ENCODE peak calls at places on chromosomes 1 and 21, in nine cellular contexts. N is heart left ventricle, A is suprapubic skin, Q is esophagus muscularis mucosa, U is stomach, F is K562, G is AG04450, E is lower lobe of right lung, Y is spleen. L is an unnamed sample.

GRCh38 chr1:153577624-153578051 is 12.0 kb upstream of the S100A2 start:
- DNase-seq in N (no peak), A (no peak), Q (no peak), U (peak), F (peak), G (no peak), E (peak), Y (peak), L (no peak)

GRCh38 chr21:45050786-45051489 is 23.4 kb upstream of the ADARB1 start:
- DNase-seq in N (no peak), A (no peak), Q (no peak), U (no peak), F (no peak), G (peak), E (no peak), Y (no peak), L (no peak)

GRCh38 chr1:94101613-94101940 is 19.4 kb downstream of the ABCA4 start:
- DNase-seq in N (no peak), A (no peak), Q (no peak), U (no peak), F (no peak), G (no peak), E (no peak), Y (no peak), L (no peak)

GRCh38 chr1:15402809-15403450 is 6.8 kb upstream of the EFHD2 start:
- DNase-seq in N (no peak), A (no peak), Q (no peak), U (no peak), F (no peak), G (no peak), E (no peak), Y (no peak), L (no peak)

GRCh38 chr1:234915923-234916675 is 212.5 kb downstream of the TOMM20 start:
- DNase-seq in N (peak), A (peak), Q (no peak), U (peak), F (no peak), G (no peak), E (no peak), Y (no peak), L (no peak)

GRCh38 chr1:226656201-226656600 is 82.9 kb downstream of the ITPKB start:
- DNase-seq in N (peak), A (no peak), Q (no peak), U (peak), F (no peak), G (no peak), E (no peak), Y (peak), L (no peak)

GRCh38 chr1:30678209-30678608 is 45.2 kb downstream of the MATN1 start:
- DNase-seq in N (no peak), A (no peak), Q (no peak), U (no peak), F (no peak), G (no peak), E (no peak), Y (peak), L (peak)

GRCh38 chr21:44722701-44723100 is 11.3 kb upstream of the TSPEAR start:
- DNase-seq in N (no peak), A (peak), Q (no peak), U (no peak), F (no peak), G (no peak), E (no peak), Y (no peak), L (no peak)

GRCh38 chr1:93816970-93817738 is 61.9 kb downstream of the DNTTIP2 start:
- DNase-seq in N (no peak), A (no peak), Q (peak), U (no peak), F (peak), G (peak), E (no peak), Y (no peak), L (no peak)

GRCh38 chr1:93275634-93276295 is 69.9 kb upstream of the DR1 start:
- DNase-seq in N (no peak), A (no peak), Q (no peak), U (no peak), F (no peak), G (no peak), E (peak), Y (no peak), L (no peak)

GRCh38 chr1:8681317-8681650 is 136.2 kb downstream of the RERE start:
- DNase-seq in N (no peak), A (no peak), Q (no peak), U (no peak), F (no peak), G (no peak), E (no peak), Y (no peak), L (no peak)

GRCh38 chr1:206829282-206829681 is 36.1 kb upstream of the IL20 start:
- DNase-seq in N (no peak), A (no peak), Q (peak), U (no peak), F (no peak), G (no peak), E (no peak), Y (no peak), L (no peak)

GRCh38 chr1:25106981-25107642 is 125.2 kb downstream of the SYF2 start:
- DNase-seq in N (no peak), A (no peak), Q (no peak), U (no peak), F (no peak), G (no peak), E (no peak), Y (no peak), L (no peak)

GRCh38 chr1:6162773-6163172 is 17.3 kb downstream of the CHD5 start:
- DNase-seq in N (no peak), A (no peak), Q (no peak), U (no peak), F (no peak), G (no peak), E (no peak), Y (no peak), L (no peak)
- TF ChIP-seq CTCF in N (no peak), A (no peak), Q (no peak), U (no peak), F (peak), G (no peak), E (no peak), Y (no peak), L (no peak)

DNA sequence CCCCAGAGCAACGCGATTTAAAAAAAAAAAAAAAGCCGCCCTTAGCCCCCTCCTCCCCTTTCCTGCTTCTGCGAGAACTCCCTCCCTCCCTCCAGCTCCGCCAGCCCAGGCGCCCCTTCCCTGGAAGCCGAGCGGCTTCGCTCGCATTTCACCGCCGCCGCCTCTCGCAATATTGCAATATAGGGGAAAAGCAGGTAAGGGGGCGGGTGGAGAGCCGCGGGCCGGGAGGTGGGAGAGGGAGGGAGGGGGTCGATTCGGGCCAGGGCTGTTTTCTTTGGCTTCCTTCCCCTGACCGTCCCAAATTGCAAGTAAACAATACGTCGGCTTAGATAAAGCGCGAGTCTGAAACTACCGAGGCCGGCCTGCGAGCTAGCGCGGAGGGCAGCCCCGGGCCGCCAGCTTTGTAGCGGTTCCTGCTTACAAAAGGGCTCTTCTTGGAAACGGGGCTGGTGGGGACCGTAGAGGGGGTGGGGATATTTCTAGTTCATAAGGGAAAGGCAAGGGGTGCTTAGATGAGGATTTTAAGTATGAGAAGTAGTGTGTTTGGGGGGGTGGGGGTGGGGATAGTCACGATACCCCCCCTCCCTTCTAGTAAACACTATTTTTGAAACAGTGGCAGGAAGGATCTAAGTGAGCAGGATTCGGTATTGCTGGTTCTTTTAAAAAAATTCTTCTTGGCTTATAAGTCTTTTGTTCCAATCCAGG is 523 bp downstream of the LMO4 start:
- DNase-seq in N (peak), A (peak), Q (peak), U (peak), F (peak), G (no peak), E (peak), Y (peak), L (peak)
- H3K27ac ChIP-seq in N (peak), A (peak), Q (peak), U (peak), F (peak), G (peak), E (peak), Y (peak), L (peak)

GRCh38 chr1:151728151-151728711 is 6.9 kb downstream of the RIIAD1 start:
- DNase-seq in N (peak), A (no peak), Q (no peak), U (no peak), F (no peak), G (peak), E (no peak), Y (no peak), L (no peak)
- H3K4me3 ChIP-seq in N (peak), A (no peak), Q (peak), U (no peak), F (no peak), G (no peak), E (no peak), Y (no peak), L (no peak)

DNA sequence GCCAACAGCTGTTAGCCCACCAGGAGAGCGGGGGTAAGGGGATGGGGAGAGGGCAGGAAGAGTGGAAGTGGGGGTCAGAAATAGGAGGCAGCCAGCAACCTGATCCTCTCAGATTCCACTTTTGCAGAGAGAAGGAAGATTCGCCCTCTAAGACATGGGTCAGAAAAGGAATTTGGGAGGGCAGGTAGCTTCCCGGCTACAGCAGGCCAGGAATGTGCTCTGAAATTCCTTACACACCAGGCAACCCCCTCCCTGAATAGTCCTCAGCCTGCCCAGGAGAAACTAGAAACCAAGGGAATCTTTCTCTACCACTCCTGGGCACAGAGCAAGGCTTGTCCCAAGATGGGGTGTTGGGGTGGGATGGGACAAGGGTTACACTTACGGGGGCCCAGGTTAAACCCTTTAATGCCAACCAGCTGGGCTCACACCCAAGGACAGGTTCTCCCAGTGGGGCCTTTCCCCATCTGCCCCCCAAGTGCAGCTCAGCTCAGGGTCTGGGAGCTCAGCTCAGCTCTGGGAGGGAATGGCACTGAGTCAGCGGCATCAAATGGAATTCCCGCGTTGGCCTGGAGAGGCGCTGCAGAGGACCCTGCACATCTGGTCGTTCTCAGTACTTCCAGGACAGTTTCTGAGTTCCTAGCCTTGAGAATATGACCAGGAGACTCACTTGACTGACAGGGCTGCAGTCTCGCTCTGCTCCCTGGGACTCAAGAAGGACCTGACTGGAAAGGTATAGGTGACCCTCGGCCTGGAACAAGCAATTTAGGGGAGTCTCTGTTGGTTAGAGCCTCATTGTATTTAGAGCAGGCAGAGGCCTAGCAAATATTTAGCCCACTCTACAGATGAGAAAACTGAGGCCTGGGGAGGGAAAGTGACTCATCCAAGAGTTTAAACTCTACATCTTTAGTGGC is 761 bp downstream of the TNNT2 start:
- DNase-seq in N (no peak), A (no peak), Q (no peak), U (peak), F (peak), G (no peak), E (no peak), Y (no peak), L (no peak)
- TF ChIP-seq CTCF in N (peak), A (no peak), Q (no peak), U (no peak), F (peak), G (peak), E (peak), Y (no peak), L (no peak)

DNA sequence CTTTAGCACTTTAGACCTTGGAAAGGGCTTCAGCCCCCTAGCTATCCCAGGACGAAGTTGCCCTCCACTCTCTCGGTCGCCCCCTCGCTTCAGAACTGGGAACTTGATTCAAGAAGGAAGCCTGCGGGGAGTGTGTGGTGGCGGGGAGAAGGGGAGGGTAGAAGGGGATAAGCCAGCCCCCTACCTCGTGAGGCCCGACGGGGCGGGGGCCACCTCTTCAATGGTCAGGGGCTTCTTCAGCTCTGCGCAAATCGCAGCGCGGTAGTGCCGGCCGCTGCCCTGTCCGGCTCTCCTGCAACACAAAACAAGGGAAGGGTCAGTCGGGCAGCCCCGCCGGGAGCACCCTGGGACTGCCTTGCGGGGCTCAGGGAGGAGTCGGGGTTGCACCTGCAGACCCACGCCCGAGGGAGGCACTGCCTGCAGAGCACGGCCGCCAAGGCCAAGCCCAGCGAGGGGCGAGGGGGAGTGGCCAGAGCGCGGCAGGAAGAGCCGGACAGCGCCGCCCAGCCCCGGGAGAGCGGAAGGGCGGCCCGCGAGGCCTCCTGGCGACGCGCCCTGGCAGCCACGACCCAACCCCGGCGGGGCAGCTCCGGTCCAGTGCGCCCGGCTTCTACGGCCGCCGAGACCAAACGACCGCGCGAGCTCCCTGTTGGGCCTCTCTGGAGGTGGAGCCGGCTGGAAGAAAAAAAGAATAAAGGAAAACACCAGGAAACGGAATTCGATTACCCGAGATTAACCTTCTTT is 56.2 kb upstream of the RASAL2 start:
- DNase-seq in N (peak), A (peak), Q (no peak), U (peak), F (peak), G (no peak), E (peak), Y (peak), L (peak)
- H3K27ac ChIP-seq in N (peak), A (peak), Q (peak), U (peak), F (no peak), G (no peak), E (peak), Y (peak), L (peak)

DNA sequence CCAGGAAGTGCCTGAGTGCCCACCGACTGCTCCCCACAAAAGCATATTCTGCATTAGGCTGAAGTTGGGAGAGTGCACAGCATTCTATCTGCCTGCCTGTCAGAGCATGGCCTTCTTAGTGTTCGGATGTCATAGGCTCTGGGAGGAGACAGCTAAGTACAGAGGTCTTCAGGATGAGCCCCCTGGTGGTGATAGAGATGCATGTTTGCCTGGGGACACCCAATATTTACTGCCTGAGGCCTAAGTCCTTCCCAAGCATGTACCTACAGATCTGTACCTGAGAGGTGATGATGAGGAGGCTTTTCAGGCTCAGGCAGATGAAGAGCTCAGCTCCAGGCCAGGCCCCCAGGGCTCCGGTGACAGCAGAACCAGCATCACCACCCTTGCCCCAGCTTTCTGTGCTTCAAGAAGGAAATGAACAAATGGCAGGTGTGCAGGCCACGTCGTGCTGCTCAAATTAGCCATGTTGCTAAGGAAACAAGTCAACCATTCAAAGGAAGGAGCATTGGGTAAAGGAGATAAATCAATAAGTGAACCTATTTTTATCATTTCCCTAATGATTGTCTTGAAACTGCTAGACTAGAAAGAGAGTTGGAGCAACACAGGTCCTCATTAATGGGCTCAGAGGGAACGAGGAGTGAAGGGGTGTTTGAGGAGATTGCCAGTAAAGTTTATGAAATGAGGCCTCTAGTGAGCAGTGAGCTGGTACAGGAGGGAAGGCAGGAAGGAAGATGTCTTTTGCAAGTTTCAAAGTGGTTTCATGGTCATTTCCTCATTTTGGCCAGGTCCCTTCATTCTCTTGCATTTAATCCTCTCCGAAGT is 21.2 kb downstream of the CACNA1E start:
- DNase-seq in N (no peak), A (no peak), Q (no peak), U (no peak), F (peak), G (no peak), E (no peak), Y (peak), L (no peak)
- H3K4me3 ChIP-seq in N (no peak), A (no peak), Q (no peak), U (no peak), F (no peak), G (no peak), E (no peak), Y (no peak), L (no peak)

GRCh38 chr21:37498664-37499063 is 132.1 kb downstream of the DYRK1A start:
- DNase-seq in N (no peak), A (no peak), Q (no peak), U (no peak), F (no peak), G (no peak), E (no peak), Y (no peak), L (no peak)

GRCh38 chr21:37502947-37503346 is 136.4 kb downstream of the DYRK1A start:
- DNase-seq in N (no peak), A (no peak), Q (no peak), U (no peak), F (no peak), G (no peak), E (no peak), Y (no peak), L (no peak)

GRCh38 chr21:37496972-37497371 is 130.4 kb downstream of the DYRK1A start:
- DNase-seq in N (no peak), A (no peak), Q (no peak), U (no peak), F (no peak), G (no peak), E (no peak), Y (no peak), L (no peak)
- TF ChIP-seq CTCF in N (peak), A (no peak), Q (no peak), U (no peak), F (no peak), G (peak), E (peak), Y (no peak), L (no peak)

GRCh38 chr1:58466618-58467241 is 79.8 kb downstream of the OMA1 start:
- DNase-seq in N (no peak), A (no peak), Q (peak), U (no peak), F (no peak), G (no peak), E (no peak), Y (no peak), L (no peak)

GRCh38 chr1:58465825-58466617 is 80.5 kb downstream of the OMA1 start:
- DNase-seq in N (no peak), A (no peak), Q (peak), U (no peak), F (no peak), G (no peak), E (no peak), Y (no peak), L (no peak)

GRCh38 chr1:58465176-58465575 is 81.3 kb downstream of the OMA1 start:
- DNase-seq in N (no peak), A (no peak), Q (peak), U (no peak), F (no peak), G (no peak), E (no peak), Y (no peak), L (no peak)

DNA sequence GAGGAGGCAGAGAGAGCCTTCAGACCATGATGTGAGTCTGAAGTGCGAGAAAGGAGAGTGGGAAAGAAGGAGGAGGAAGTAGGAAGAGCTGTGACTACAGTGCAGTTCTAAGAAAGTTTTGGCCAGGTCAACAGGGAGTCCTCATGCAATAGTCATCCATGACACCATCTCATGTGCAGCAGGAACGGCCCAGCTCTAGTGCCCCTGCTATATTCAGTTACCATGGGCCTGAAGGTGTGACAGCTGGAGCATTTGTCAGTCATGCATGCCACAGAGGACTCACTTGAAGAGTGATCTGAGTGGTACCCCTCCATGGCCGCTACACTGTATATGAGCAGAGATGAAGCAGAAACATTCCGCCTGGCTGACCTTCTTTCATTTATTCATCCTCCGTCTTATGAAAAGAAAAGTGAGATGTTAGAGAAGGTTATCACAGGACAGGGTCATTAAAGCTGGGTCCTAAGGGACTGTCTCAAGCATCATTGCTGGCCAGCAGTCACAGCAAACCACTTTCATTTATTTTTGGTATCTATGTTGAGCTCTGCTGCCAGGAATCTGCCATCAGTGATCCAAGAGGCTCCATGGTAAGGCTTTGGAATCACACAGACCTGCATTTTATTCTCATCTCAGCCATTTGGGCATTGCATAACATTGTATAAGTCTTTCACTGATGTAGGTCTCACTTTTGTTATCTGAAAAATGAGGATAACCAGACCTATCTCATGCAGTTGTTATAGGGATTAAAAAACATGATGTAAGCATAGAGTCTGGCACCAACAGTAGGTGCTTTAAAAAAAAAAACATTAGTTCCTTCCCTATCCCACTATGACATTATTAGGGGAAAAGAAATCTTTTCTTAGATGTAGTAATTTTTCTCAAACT is 77.7 kb downstream of the OMA1 start:
- DNase-seq in N (no peak), A (no peak), Q (peak), U (no peak), F (no peak), G (no peak), E (no peak), Y (no peak), L (no peak)
- H3K27ac ChIP-seq in N (no peak), A (no peak), Q (no peak), U (no peak), F (no peak), G (no peak), E (no peak), Y (no peak), L (no peak)

L was measured in left lung.